ENCODE peak calls at places on chromosome 7, in four cellular contexts. One of them, this sample, is unnamed. For H3F3A and H3K9me3, the result is how much of the 10 kb centered on the place peaks cover.

GRCh38 chr7:15305002-15305600 is 256.7 kb downstream of the AGMO start:
- DNase-seq in PC-3: peak
- DNase-seq in neural progenitor cell: peak
- DNase-seq in PC-9: peak
- DNase-seq in this sample: peak

GRCh38 chr7:46282155-46282554 is 361.1 kb upstream of the IGFBP3 start:
- DNase-seq in PC-3: no peak
- DNase-seq in neural progenitor cell: peak
- DNase-seq in PC-9: no peak
- DNase-seq in this sample: no peak

GRCh38 chr7:3588341-3588740 is 287.3 kb downstream of the SDK1 start:
- DNase-seq in PC-3: no peak
- DNase-seq in neural progenitor cell: no peak
- DNase-seq in PC-9: no peak
- DNase-seq in this sample: no peak

GRCh38 chr7:123669485-123669884 is 13.8 kb downstream of the LMOD2 start:
- DNase-seq in PC-3: no peak
- DNase-seq in neural progenitor cell: no peak
- DNase-seq in PC-9: no peak
- DNase-seq in this sample: no peak

GRCh38 chr7:26155531-26156375 is 3.8 kb downstream of the NFE2L3 start:
- DNase-seq in PC-3: peak
- DNase-seq in neural progenitor cell: no peak
- DNase-seq in PC-9: peak
- DNase-seq in this sample: no peak

GRCh38 chr7:117567781-117568180 is 88.0 kb downstream of the CFTR start:
- DNase-seq in PC-3: no peak
- DNase-seq in neural progenitor cell: no peak
- DNase-seq in PC-9: no peak
- DNase-seq in this sample: no peak

GRCh38 chr7:24123061-24123460 is 160.9 kb upstream of the NPY start:
- DNase-seq in PC-3: no peak
- DNase-seq in neural progenitor cell: no peak
- DNase-seq in PC-9: no peak
- DNase-seq in this sample: no peak

GRCh38 chr7:139702313-139702731 is 75.5 kb downstream of the HIPK2 start:
- DNase-seq in PC-3: no peak
- DNase-seq in neural progenitor cell: no peak
- DNase-seq in PC-9: no peak
- DNase-seq in this sample: no peak

GRCh38 chr7:46705416-46706255 is 784.6 kb upstream of the IGFBP3 start:
- DNase-seq in PC-3: no peak
- DNase-seq in neural progenitor cell: no peak
- DNase-seq in PC-9: no peak
- DNase-seq in this sample: no peak

GRCh38 chr7:34900891-34901493 is 136.3 kb downstream of the DPY19L1 start:
- DNase-seq in PC-3: no peak
- DNase-seq in neural progenitor cell: peak
- DNase-seq in PC-9: no peak
- DNase-seq in this sample: no peak

GRCh38 chr7:149725916-149726315 is 47.5 kb downstream of the ZNF467 start:
- DNase-seq in PC-3: no peak
- DNase-seq in neural progenitor cell: no peak
- DNase-seq in PC-9: no peak
- DNase-seq in this sample: no peak

GRCh38 chr7:28823582-28823981 is 134.5 kb downstream of the TRIL start:
- DNase-seq in PC-3: no peak
- DNase-seq in neural progenitor cell: peak
- DNase-seq in PC-9: no peak
- DNase-seq in this sample: no peak

GRCh38 chr7:75968561-75969001 is 25.8 kb downstream of the TMEM120A start:
- DNase-seq in PC-3: no peak
- DNase-seq in neural progenitor cell: no peak
- DNase-seq in PC-9: no peak
- DNase-seq in this sample: no peak

GRCh38 chr7:140326116-140326928 is 72.0 kb downstream of the SLC37A3 start:
- DNase-seq in PC-3: peak
- DNase-seq in neural progenitor cell: peak
- DNase-seq in PC-9: peak
- DNase-seq in this sample: peak

GRCh38 chr7:34991938-34992840 is 45.1 kb downstream of the DPY19L1 start:
- DNase-seq in PC-3: peak
- DNase-seq in neural progenitor cell: no peak
- DNase-seq in PC-9: peak
- DNase-seq in this sample: no peak

GRCh38 chr7:111383133-111383532 is 179.2 kb downstream of the IMMP2L start:
- DNase-seq in PC-3: no peak
- DNase-seq in neural progenitor cell: no peak
- DNase-seq in PC-9: no peak
- DNase-seq in this sample: no peak

GRCh38 chr7:105648561-105649401 is 67.5 kb upstream of the EFCAB10 start:
- DNase-seq in PC-3: peak
- DNase-seq in neural progenitor cell: peak
- DNase-seq in PC-9: peak
- DNase-seq in this sample: no peak

GRCh38 chr7:79822620-79823240 is 311.9 kb upstream of the GNAI1 start:
- DNase-seq in PC-3: no peak
- DNase-seq in neural progenitor cell: no peak
- DNase-seq in PC-9: no peak
- DNase-seq in this sample: no peak

GRCh38 chr7:55550010-55550409 is 22.3 kb downstream of the VOPP1 start:
- DNase-seq in PC-3: peak
- DNase-seq in neural progenitor cell: no peak
- DNase-seq in PC-9: peak
- DNase-seq in this sample: peak

GRCh38 chr7:31603076-31603475 is 83.9 kb upstream of the PPP1R17 start:
- DNase-seq in PC-3: peak
- DNase-seq in neural progenitor cell: no peak
- DNase-seq in PC-9: no peak
- DNase-seq in this sample: no peak

GRCh38 chr7:46143949-46144917 is 223.2 kb upstream of the IGFBP3 start:
- DNase-seq in PC-3: no peak
- DNase-seq in neural progenitor cell: no peak
- DNase-seq in PC-9: no peak
- DNase-seq in this sample: peak

GRCh38 chr7:27170936-27171635 is 3.0 kb downstream of the HOXA10 start:
- DNase-seq in PC-3: peak
- DNase-seq in neural progenitor cell: peak
- DNase-seq in PC-9: no peak
- DNase-seq in this sample: no peak

GRCh38 chr7:27170494-27170811 is 3.7 kb downstream of the HOXA10 start:
- DNase-seq in PC-3: no peak
- DNase-seq in neural progenitor cell: no peak
- DNase-seq in PC-9: no peak
- DNase-seq in this sample: no peak

GRCh38 chr7:27171636-27172387 is 2.3 kb downstream of the HOXA10 start:
- DNase-seq in PC-3: no peak
- DNase-seq in neural progenitor cell: peak
- DNase-seq in PC-9: no peak
- DNase-seq in this sample: no peak

GRCh38 chr7:27168265-27168947 is 3.1 kb upstream of the HOXA9 start:
- DNase-seq in PC-3: peak
- DNase-seq in neural progenitor cell: peak
- DNase-seq in PC-9: no peak
- DNase-seq in this sample: no peak

GRCh38 chr7:27169658-27170493 is 4.2 kb downstream of the HOXA10 start:
- DNase-seq in PC-3: peak
- DNase-seq in neural progenitor cell: peak
- DNase-seq in PC-9: peak
- DNase-seq in this sample: no peak
- TF ChIP-seq EZH2 in PC-3: no peak
- TF ChIP-seq EZH2 in neural progenitor cell: peak
- TF ChIP-seq EZH2 in PC-9: no peak
- TF ChIP-seq EZH2 in this sample: no peak

GRCh38 chr7:495326-495725 is 24.3 kb downstream of the PDGFA start:
- DNase-seq in PC-3: no peak
- DNase-seq in neural progenitor cell: no peak
- DNase-seq in PC-9: no peak
- DNase-seq in this sample: no peak
- H3F3A ChIP-seq in PC-3: under half
- H3F3A ChIP-seq in neural progenitor cell: under half
- H3F3A ChIP-seq in PC-9: under half
- H3F3A ChIP-seq in this sample: under half

GRCh38 chr7:77426052-77426404 is 9.9 kb upstream of the GSAP start:
- DNase-seq in PC-3: no peak
- DNase-seq in neural progenitor cell: no peak
- DNase-seq in PC-9: no peak
- DNase-seq in this sample: peak
- H3K9me3 ChIP-seq in PC-3: under half
- H3K9me3 ChIP-seq in neural progenitor cell: under half
- H3K9me3 ChIP-seq in PC-9: under half
- H3K9me3 ChIP-seq in this sample: under half

GRCh38 chr7:128350708-128351295 is 7.1 kb upstream of the RBM28 start:
- DNase-seq in PC-3: no peak
- DNase-seq in neural progenitor cell: no peak
- DNase-seq in PC-9: no peak
- DNase-seq in this sample: no peak

GRCh38 chr7:128351296-128352123 is 7.8 kb upstream of the RBM28 start:
- DNase-seq in PC-3: no peak
- DNase-seq in neural progenitor cell: no peak
- DNase-seq in PC-9: no peak
- DNase-seq in this sample: no peak

GRCh38 chr7:128347573-128348147 is 4.0 kb upstream of the RBM28 start:
- DNase-seq in PC-3: peak
- DNase-seq in neural progenitor cell: peak
- DNase-seq in PC-9: peak
- DNase-seq in this sample: peak

GRCh38 chr7:128352138-128352537 is 8.4 kb upstream of the RBM28 start:
- DNase-seq in PC-3: no peak
- DNase-seq in neural progenitor cell: peak
- DNase-seq in PC-9: no peak
- DNase-seq in this sample: no peak

GRCh38 chr7:128349121-128349825 is 5.6 kb upstream of the RBM28 start:
- DNase-seq in PC-3: no peak
- DNase-seq in neural progenitor cell: no peak
- DNase-seq in PC-9: no peak
- DNase-seq in this sample: no peak
- TF ChIP-seq EZH2 in PC-3: no peak
- TF ChIP-seq EZH2 in neural progenitor cell: no peak
- TF ChIP-seq EZH2 in PC-9: no peak
- TF ChIP-seq EZH2 in this sample: no peak

DNA sequence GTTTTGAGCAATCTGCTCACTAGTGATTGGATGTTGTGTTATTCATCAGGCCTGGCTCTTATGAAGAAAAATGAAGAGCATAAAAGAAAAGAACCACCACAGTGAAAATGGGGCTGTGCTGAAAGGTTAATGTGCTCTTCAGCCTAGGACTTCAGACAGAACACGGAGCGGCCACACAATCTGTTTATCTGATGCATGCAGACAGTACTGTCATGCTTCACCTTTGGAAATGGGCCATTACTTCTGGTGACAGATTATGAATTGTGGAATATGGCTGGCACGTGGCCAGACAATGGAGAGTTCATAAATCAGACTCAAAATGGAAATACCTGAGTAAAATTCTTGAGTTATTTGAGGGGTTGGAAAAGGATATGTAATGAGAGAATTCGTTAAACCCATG is 86.0 kb upstream of the NOBOX start:
- DNase-seq in PC-3: no peak
- DNase-seq in neural progenitor cell: no peak
- DNase-seq in PC-9: no peak
- DNase-seq in this sample: no peak
- H3F3A ChIP-seq in PC-3: under half
- H3F3A ChIP-seq in neural progenitor cell: under half
- H3F3A ChIP-seq in PC-9: under half
- H3F3A ChIP-seq in this sample: under half

GRCh38 chr7:64639267-64640001 is 26.5 kb upstream of the ZNF107 start:
- DNase-seq in PC-3: no peak
- DNase-seq in neural progenitor cell: no peak
- DNase-seq in PC-9: no peak
- DNase-seq in this sample: no peak
- H3K9me3 ChIP-seq in PC-3: under half
- H3K9me3 ChIP-seq in neural progenitor cell: under half
- H3K9me3 ChIP-seq in PC-9: under half
- H3K9me3 ChIP-seq in this sample: under half

This sample was measured in MM.1S.